ENCODE peak calls at places on chromosomes 5 and 9, in four cellular contexts. One of them, this sample, is unnamed.

GRCh38 chr5:1312206-1312605 is 17.3 kb upstream of the TERT start:
- DNase-seq in K562: no peak
- DNase-seq in HepG2: no peak
- DNase-seq in GM23338: no peak
- DNase-seq in this sample: no peak

GRCh38 chr5:167934561-167934971 is 356.9 kb upstream of the WWC1 start:
- DNase-seq in K562: no peak
- DNase-seq in HepG2: no peak
- DNase-seq in GM23338: no peak
- DNase-seq in this sample: no peak

GRCh38 chr5:177592010-177592834 is at the start of gene TMED9:
- DNase-seq in K562: peak; percentile 84
- DNase-seq in HepG2: peak; percentile 71
- DNase-seq in GM23338: peak; percentile 97
- DNase-seq in this sample: peak; percentile 80

GRCh38 chr9:115216873-115217272 is 98.9 kb upstream of the TNC start:
- DNase-seq in K562: no peak
- DNase-seq in HepG2: no peak
- DNase-seq in GM23338: no peak
- DNase-seq in this sample: no peak

GRCh38 chr9:82613516-82613915 is 449.4 kb downstream of the RASEF start:
- DNase-seq in K562: no peak
- DNase-seq in HepG2: no peak
- DNase-seq in GM23338: no peak
- DNase-seq in this sample: no peak

GRCh38 chr5:114411380-114411931 is 49.6 kb downstream of the KCNN2 start:
- DNase-seq in K562: no peak
- DNase-seq in HepG2: no peak
- DNase-seq in GM23338: no peak
- DNase-seq in this sample: no peak

GRCh38 chr9:136281421-136282271 is 22.2 kb downstream of the CCDC187 start:
- DNase-seq in K562: peak; percentile 36
- DNase-seq in HepG2: no peak
- DNase-seq in GM23338: no peak
- DNase-seq in this sample: no peak

GRCh38 chr9:91395553-91396470 is 27.8 kb downstream of the NFIL3 start:
- DNase-seq in K562: no peak
- DNase-seq in HepG2: no peak
- DNase-seq in GM23338: no peak
- DNase-seq in this sample: no peak

GRCh38 chr5:172606156-172606785 is 34.8 kb upstream of the NEURL1B start:
- DNase-seq in K562: no peak
- DNase-seq in HepG2: no peak
- DNase-seq in GM23338: no peak
- DNase-seq in this sample: no peak

GRCh38 chr9:87445646-87446045 is 52.0 kb upstream of the DAPK1 start:
- DNase-seq in K562: peak; percentile 51
- DNase-seq in HepG2: no peak
- DNase-seq in GM23338: peak; percentile 76
- DNase-seq in this sample: peak; percentile 53

GRCh38 chr5:73135429-73136276 is 15.3 kb downstream of the TMEM171 start:
- DNase-seq in K562: peak; percentile 54
- DNase-seq in HepG2: peak; percentile 18
- DNase-seq in GM23338: peak; percentile 75
- DNase-seq in this sample: peak; percentile 40

GRCh38 chr5:135217669-135218485 is 181.2 kb downstream of the MACROH2A1 start:
- DNase-seq in K562: peak; percentile 53
- DNase-seq in HepG2: no peak
- DNase-seq in GM23338: peak; percentile 38
- DNase-seq in this sample: no peak

GRCh38 chr9:86909388-86909787 is 37.9 kb downstream of the GAS1 start:
- DNase-seq in K562: no peak
- DNase-seq in HepG2: no peak
- DNase-seq in GM23338: no peak
- DNase-seq in this sample: no peak

GRCh38 chr5:152631217-152631616 is 226.1 kb upstream of the NMUR2 start:
- DNase-seq in K562: no peak
- DNase-seq in HepG2: no peak
- DNase-seq in GM23338: no peak
- DNase-seq in this sample: no peak

GRCh38 chr9:88646539-88646938 is 111.6 kb downstream of the NXNL2 start:
- DNase-seq in K562: no peak
- DNase-seq in HepG2: no peak
- DNase-seq in GM23338: no peak
- DNase-seq in this sample: no peak

GRCh38 chr5:139837711-139838380 is 42.2 kb downstream of the PSD2 start:
- DNase-seq in K562: no peak
- DNase-seq in HepG2: no peak
- DNase-seq in GM23338: no peak
- DNase-seq in this sample: no peak
- TF ChIP-seq JUNB in K562: no peak
- TF ChIP-seq JUNB in HepG2: no peak
- TF ChIP-seq JUNB in GM23338: no peak
- TF ChIP-seq JUNB in this sample: no peak

DNA sequence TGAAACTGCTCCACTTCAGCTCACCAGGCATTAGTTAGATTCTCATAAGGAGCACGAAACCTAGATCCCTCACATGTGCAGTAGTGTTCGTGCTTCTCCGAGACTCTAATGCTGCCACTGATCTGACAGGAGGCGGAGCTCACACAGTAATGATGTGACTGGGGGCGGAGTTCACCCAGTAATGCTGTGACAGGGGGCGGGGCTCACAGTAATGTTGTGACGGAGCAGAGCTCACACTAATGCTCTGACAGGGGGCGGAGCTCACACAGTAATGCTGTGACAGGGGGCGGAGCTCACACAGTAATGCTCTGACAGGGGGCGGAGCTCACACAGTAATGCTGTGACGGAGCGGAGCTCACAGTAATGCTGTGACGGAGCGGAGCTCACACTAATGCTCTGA is 27.0 kb upstream of the LRRC14B start:
- DNase-seq in K562: no peak
- DNase-seq in HepG2: no peak
- DNase-seq in GM23338: no peak
- DNase-seq in this sample: no peak
- TF ChIP-seq JUNB in K562: no peak
- TF ChIP-seq JUNB in HepG2: no peak
- TF ChIP-seq JUNB in GM23338: no peak
- TF ChIP-seq JUNB in this sample: no peak

GRCh38 chr5:10489810-10490426 is 48.2 kb downstream of the ROPN1L start:
- DNase-seq in K562: no peak
- DNase-seq in HepG2: no peak
- DNase-seq in GM23338: no peak
- DNase-seq in this sample: no peak
- TF ChIP-seq JUNB in K562: no peak
- TF ChIP-seq JUNB in HepG2: no peak
- TF ChIP-seq JUNB in GM23338: no peak
- TF ChIP-seq JUNB in this sample: no peak

DNA sequence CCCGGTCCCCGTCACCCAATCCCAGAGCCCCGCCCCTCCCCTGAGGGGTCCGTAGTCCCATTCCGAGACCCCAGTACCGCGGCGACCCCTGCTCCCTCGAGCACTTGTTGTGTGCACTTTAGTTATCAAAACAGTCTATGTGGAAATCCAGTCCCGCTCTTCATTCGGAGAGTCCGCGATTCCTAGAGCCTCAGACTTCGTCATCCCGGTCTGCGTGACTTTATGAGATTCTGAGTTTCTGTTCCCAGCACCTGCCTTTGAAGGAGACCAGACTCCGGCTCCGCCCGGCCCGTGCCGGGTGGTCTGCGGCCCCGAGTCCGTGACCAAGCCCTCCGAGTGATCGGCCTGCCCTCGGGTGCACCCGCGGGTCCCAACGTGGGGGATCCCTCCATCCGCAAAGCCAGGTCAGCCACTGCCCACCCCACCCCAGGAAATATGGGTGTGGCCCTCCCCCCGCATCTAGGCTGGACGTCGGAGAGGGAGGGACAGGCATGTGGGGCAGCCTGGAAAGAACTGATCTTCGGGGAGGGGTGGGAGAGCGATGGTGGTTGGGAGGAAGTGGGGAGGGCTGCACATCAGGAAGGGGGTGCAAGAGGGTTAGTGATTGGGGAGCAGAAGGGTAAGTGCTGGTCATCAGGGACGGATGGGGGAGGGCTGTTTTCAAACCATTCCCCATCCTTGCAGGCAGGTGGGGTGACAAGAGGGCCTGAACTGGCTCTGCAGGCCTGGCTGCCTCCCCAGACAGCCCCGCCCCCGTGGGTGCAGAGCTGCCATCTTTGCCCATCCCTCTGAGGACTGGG is 571 bp downstream of the LRSAM1 start:
- DNase-seq in K562: peak; percentile 82
- DNase-seq in HepG2: no peak
- DNase-seq in GM23338: peak; percentile 70
- DNase-seq in this sample: peak; percentile 79
- TF ChIP-seq JUNB in K562: no peak
- TF ChIP-seq JUNB in HepG2: no peak
- TF ChIP-seq JUNB in GM23338: no peak
- TF ChIP-seq JUNB in this sample: no peak